ENCODE peak calls at places on chromosomes 13 and 19, in eight cellular contexts. Z is T follicular helper cell; I is KG1; Q is Caco-2; Y is cardiac fibroblast; E is stimulated activated naive CD8-positive, alpha-beta T cell treated with anti-CD3 and anti-CD28 coated beads, Interleukin-15, Interleukin-2, amounts not matched to agents 100 U/mL and 50 U/mL, for 24 hours; R is activated T-helper 2 cell treated with anti-CD3 and anti-CD28 coated beads, Interferon-gamma antibody, Interleukin-2, Interleukin-4, amounts not matched to agents 10 μg/mL and 5 μg/mL and 100 μg/mL, durations not matched to agents 14 hours and 24 hours and 36 hours; H is choroid plexus epithelial cell. T is an unnamed sample.

GRCh38 chr13:65677906-65678305 is 1552.2 kb downstream of the PCDH9 start:
- DNase-seq in Z (no peak), I (no peak), Q (no peak), Y (peak; percentile 42), E (no peak), R (no peak), H (peak; percentile 60), T (no peak)

GRCh38 chr19:14556662-14557188 is 15.1 kb downstream of the NDUFB7 start:
- DNase-seq in Z (peak; percentile 52), I (peak; percentile 5), Q (peak; percentile 65), Y (peak; percentile 87), E (peak; percentile 85), R (peak; percentile 55), H (peak; percentile 84), T (peak; percentile 93)

GRCh38 chr13:43272866-43273265 is 249.5 kb downstream of the DNAJC15 start:
- DNase-seq in Z (no peak), I (no peak), Q (no peak), Y (no peak), E (no peak), R (no peak), H (no peak), T (no peak)

GRCh38 chr19:45095496-45096413 is 2.8 kb downstream of the PPP1R37 start:
- DNase-seq in Z (no peak), I (no peak), Q (no peak), Y (no peak), E (no peak), R (no peak), H (no peak), T (no peak)

GRCh38 chr19:47172666-47173455 is 42.2 kb downstream of the SAE1 start:
- DNase-seq in Z (no peak), I (no peak), Q (no peak), Y (no peak), E (no peak), R (no peak), H (no peak), T (no peak)

GRCh38 chr13:29613101-29613500 is 17.6 kb upstream of the SLC7A1 start:
- DNase-seq in Z (no peak), I (no peak), Q (no peak), Y (no peak), E (no peak), R (no peak), H (no peak), T (no peak)

GRCh38 chr19:18538115-18538514 is 5.3 kb downstream of the FKBP8 start:
- DNase-seq in Z (no peak), I (no peak), Q (no peak), Y (no peak), E (no peak), R (no peak), H (no peak), T (no peak)

GRCh38 chr19:48424694-48425219 is 21.0 kb upstream of the GRWD1 start:
- DNase-seq in Z (no peak), I (peak; percentile 22), Q (no peak), Y (peak; percentile 75), E (no peak), R (no peak), H (peak; percentile 62), T (peak; percentile 74)

GRCh38 chr19:52665047-52665446 is 26.9 kb upstream of the ZNF83 start:
- DNase-seq in Z (no peak), I (no peak), Q (no peak), Y (no peak), E (no peak), R (no peak), H (no peak), T (no peak)

GRCh38 chr19:51031880-51032225 is 2.9 kb downstream of the KLK12 start:
- DNase-seq in Z (no peak), I (no peak), Q (no peak), Y (no peak), E (no peak), R (no peak), H (no peak), T (no peak)

GRCh38 chr13:23074054-23074805 is 106.5 kb upstream of the SGCG start:
- DNase-seq in Z (no peak), I (no peak), Q (no peak), Y (no peak), E (no peak), R (no peak), H (no peak), T (no peak)

GRCh38 chr19:37980419-37980975 is 73.5 kb downstream of the SIPA1L3 start:
- DNase-seq in Z (no peak), I (no peak), Q (no peak), Y (no peak), E (no peak), R (no peak), H (no peak), T (no peak)

GRCh38 chr13:45298206-45298505 is 42.8 kb downstream of the TPT1 start:
- DNase-seq in Z (no peak), I (no peak), Q (no peak), Y (no peak), E (no peak), R (no peak), H (no peak), T (no peak)

GRCh38 chr13:75666646-75667351 is 30.7 kb downstream of the LMO7 start:
- DNase-seq in Z (no peak), I (no peak), Q (peak; percentile 14), Y (peak; percentile 49), E (no peak), R (no peak), H (peak; percentile 79), T (no peak)

GRCh38 chr13:109857325-109857724 is 70.9 kb upstream of the IRS2 start:
- DNase-seq in Z (no peak), I (no peak), Q (no peak), Y (no peak), E (no peak), R (no peak), H (no peak), T (no peak)

GRCh38 chr19:2636897-2637683 is 65.4 kb downstream of the GNG7 start:
- DNase-seq in Z (peak; percentile 63), I (no peak), Q (peak; percentile 71), Y (peak; percentile 60), E (peak; percentile 80), R (peak; percentile 65), H (peak; percentile 59), T (peak; percentile 73)

GRCh38 chr13:99228737-99229691 is 28.4 kb downstream of the UBAC2 start:
- DNase-seq in Z (no peak), I (peak; percentile 32), Q (no peak), Y (peak; percentile 21), E (no peak), R (no peak), H (peak; percentile 77), T (no peak)

GRCh38 chr19:43934055-43934984 is 762 bp downstream of the ZNF45 start:
- DNase-seq in Z (no peak), I (no peak), Q (no peak), Y (peak; percentile 14), E (no peak), R (no peak), H (peak; percentile 13), T (peak; percentile 17)